ENCODE peak calls at places on chromosomes 12 and 14, in seven cellular contexts. C, V, N, S, Q, J and K are unnamed samples.

GRCh38 chr12:31650927-31651326 is 8.6 kb upstream of the ETFBKMT start:
- DNase-seq in J (no peak), C (no peak), N (peak), S (no peak), V (no peak), Q (no peak), K (no peak)

GRCh38 chr12:108828774-108829173 is 28.6 kb downstream of the SSH1 start:
- DNase-seq in S (no peak), C (no peak), N (peak), Q (no peak), V (no peak), J (no peak), K (no peak)

GRCh38 chr14:55508676-55509075 is 68.3 kb upstream of the TBPL2 start:
- DNase-seq in J (no peak), N (no peak), S (no peak), Q (no peak), C (no peak), V (no peak), K (no peak)

GRCh38 chr14:59566725-59567124 is 9.9 kb downstream of the CCDC175 start:
- DNase-seq in C (no peak), N (no peak), V (no peak), Q (no peak), S (no peak), J (no peak), K (no peak)

GRCh38 chr14:88911811-88912210 is 87.4 kb downstream of the TTC8 start:
- DNase-seq in J (no peak), Q (no peak), V (no peak), S (no peak), C (no peak), N (no peak), K (no peak)

GRCh38 chr14:72591401-72591800 is 302.5 kb downstream of the DPF3 start:
- DNase-seq in V (no peak), S (no peak), N (no peak), Q (no peak), C (no peak), J (no peak), K (no peak)

GRCh38 chr12:108193493-108193892 is 64.4 kb downstream of the WSCD2 start:
- DNase-seq in N (no peak), V (no peak), C (no peak), J (no peak), Q (no peak), S (no peak), K (no peak)

GRCh38 chr12:6635375-6635855 is 344 bp downstream of the LPAR5 start:
- DNase-seq in C (peak), Q (peak), J (no peak), V (no peak), S (no peak), N (no peak), K (no peak)

GRCh38 chr12:1606021-1606622 is 11.7 kb upstream of the FBXL14 start:
- DNase-seq in V (no peak), J (peak), N (peak), Q (no peak), C (no peak), S (no peak), K (peak)

GRCh38 chr12:7100239-7100638 is 8.0 kb upstream of the C1R start:
- DNase-seq in N (no peak), J (no peak), V (no peak), C (no peak), Q (no peak), S (no peak), K (no peak)

GRCh38 chr12:14907953-14908352 is 22.3 kb upstream of the MGP start:
- DNase-seq in Q (no peak), V (no peak), J (no peak), N (no peak), S (no peak), C (no peak), K (no peak)

GRCh38 chr12:60266381-60266852 is 670.6 kb downstream of the SLC16A7 start:
- DNase-seq in S (no peak), N (peak), C (no peak), J (no peak), Q (no peak), V (no peak), K (no peak)

GRCh38 chr12:121132601-121133481 is at the start of gene P2RX7:
- DNase-seq in J (peak), N (peak), S (no peak), Q (peak), C (peak), V (no peak), K (peak)

GRCh38 chr14:92122351-92122677 is 545 bp downstream of the CPSF2 start:
- DNase-seq in V (no peak), N (peak), C (no peak), S (no peak), Q (no peak), J (no peak), K (no peak)

GRCh38 chr14:52918486-52918885 is 32.4 kb downstream of the FERMT2 start:
- DNase-seq in C (peak), J (peak), V (no peak), S (no peak), Q (peak), N (peak), K (no peak)

GRCh38 chr14:104094709-104095425 is 9.4 kb downstream of the ASPG start:
- DNase-seq in C (peak), J (peak), S (peak), N (peak), V (no peak), Q (peak), K (peak)

GRCh38 chr14:75307700-75308379 is 29.2 kb downstream of the FOS start:
- DNase-seq in V (no peak), J (no peak), Q (peak), N (peak), S (peak), C (peak), K (peak)

GRCh38 chr12:126742326-126742725 is 1524.6 kb upstream of the TMEM132C start:
- DNase-seq in C (no peak), Q (no peak), J (no peak), S (no peak), V (no peak), N (no peak), K (no peak)

GRCh38 chr14:101709962-101710891 is 51.3 kb upstream of the PPP2R5C start:
- DNase-seq in C (no peak), S (no peak), V (no peak), N (no peak), Q (peak), J (no peak), K (no peak)

GRCh38 chr14:24441904-24442239 is 704 bp downstream of the SDR39U1 start:
- DNase-seq in S (no peak), V (no peak), Q (no peak), J (no peak), N (no peak), C (no peak), K (no peak)

GRCh38 chr12:110576504-110576903 is 6.6 kb downstream of the PPTC7 start:
- DNase-seq in N (no peak), V (no peak), C (no peak), J (no peak), Q (no peak), S (no peak), K (no peak)

GRCh38 chr14:101561145-101561896 is at the start of gene DIO3:
- DNase-seq in J (no peak), S (no peak), V (no peak), N (no peak), Q (no peak), C (no peak), K (peak)

GRCh38 chr14:39025810-39026627 is 77.0 kb downstream of the SEC23A start:
- DNase-seq in V (no peak), N (peak), Q (no peak), C (no peak), J (no peak), S (no peak), K (no peak)